ENCODE peak calls at places on chromosomes 16 and 17, in eight cellular contexts. O is OCI-LY7, Y is heart left ventricle, S is body of pancreas, P is foreskin fibroblast, A is prostate gland, Q is BJ, L is cardiac fibroblast. E is an unnamed sample.

GRCh38 chr17:80025796-80026195 is 9.9 kb downstream of the TBC1D16 start:
- DNase-seq in O (no peak), Y (no peak), S (no peak), P (no peak), A (no peak), Q (no peak), L (peak; percentile 11), E (no peak)

GRCh38 chr16:66026931-66027330 is 339.6 kb upstream of the CDH5 start:
- DNase-seq in O (no peak), Y (no peak), S (no peak), P (peak; percentile 34), A (no peak), Q (no peak), L (no peak), E (no peak)

GRCh38 chr17:66367112-66367511 is 64.7 kb downstream of the PRKCA start:
- DNase-seq in O (no peak), Y (no peak), S (peak; percentile 41), P (no peak), A (no peak), Q (no peak), L (no peak), E (no peak)

GRCh38 chr17:63702616-63703015 is 2.7 kb upstream of the LIMD2 start:
- DNase-seq in O (no peak), Y (no peak), S (no peak), P (no peak), A (no peak), Q (no peak), L (no peak), E (no peak)

GRCh38 chr17:61402978-61403845 is 3.6 kb downstream of the TBX2 start:
- DNase-seq in O (no peak), Y (peak; percentile 69), S (no peak), P (peak; percentile 70), A (no peak), Q (no peak), L (peak; percentile 62), E (no peak)

GRCh38 chr17:74192950-74193781 is 10.3 kb upstream of the RPL38 start:
- DNase-seq in O (no peak), Y (peak; percentile 79), S (peak; percentile 44), P (peak; percentile 43), A (peak; percentile 57), Q (no peak), L (peak; percentile 65), E (peak; percentile 69)

GRCh38 chr17:9658593-9659211 is 13.4 kb downstream of the USP43 start:
- DNase-seq in O (no peak), Y (no peak), S (no peak), P (peak; percentile 52), A (no peak), Q (peak; percentile 70), L (no peak), E (no peak)

GRCh38 chr17:45908460-45908859 is 14.1 kb downstream of the MAPT start:
- DNase-seq in O (no peak), Y (no peak), S (no peak), P (no peak), A (no peak), Q (no peak), L (no peak), E (no peak)

GRCh38 chr17:40520991-40521453 is 19.6 kb upstream of the TNS4 start:
- DNase-seq in O (no peak), Y (no peak), S (no peak), P (no peak), A (no peak), Q (no peak), L (no peak), E (no peak)

GRCh38 chr17:2412561-2413021 is 11.7 kb upstream of the MNT start:
- DNase-seq in O (no peak), Y (no peak), S (peak; percentile 91), P (peak; percentile 82), A (no peak), Q (no peak), L (peak; percentile 42), E (no peak)

GRCh38 chr16:89670496-89671431 is 13.1 kb downstream of the SPATA33 start:
- DNase-seq in O (no peak), Y (no peak), S (no peak), P (peak; percentile 61), A (no peak), Q (no peak), L (peak; percentile 48), E (no peak)

GRCh38 chr16:14300631-14301149 is 229.6 kb downstream of the MRTFB start:
- DNase-seq in O (peak; percentile 86), Y (peak; percentile 77), S (peak; percentile 87), P (peak; percentile 92), A (peak; percentile 74), Q (no peak), L (peak; percentile 90), E (peak; percentile 60)

GRCh38 chr17:39239640-39240314 is 14.0 kb upstream of the STAC2 start:
- DNase-seq in O (peak; percentile 89), Y (peak; percentile 64), S (peak; percentile 72), P (no peak), A (no peak), Q (no peak), L (no peak), E (no peak)

GRCh38 chr16:1134776-1135458 is 18.0 kb upstream of the CACNA1H start:
- DNase-seq in O (no peak), Y (no peak), S (peak; percentile 53), P (no peak), A (no peak), Q (no peak), L (no peak), E (no peak)

GRCh38 chr17:80849119-80849518 is 142.5 kb upstream of the CHMP6 start:
- DNase-seq in O (no peak), Y (no peak), S (no peak), P (no peak), A (no peak), Q (no peak), L (no peak), E (no peak)

GRCh38 chr16:762595-763268 is 2.2 kb downstream of the MSLN start:
- DNase-seq in O (no peak), Y (no peak), S (no peak), P (no peak), A (no peak), Q (no peak), L (no peak), E (no peak)

GRCh38 chr17:34566873-34567272 is 12.5 kb upstream of the TMEM132E start:
- DNase-seq in O (no peak), Y (no peak), S (no peak), P (no peak), A (no peak), Q (no peak), L (no peak), E (no peak)

GRCh38 chr17:34565715-34566114 is 13.7 kb upstream of the TMEM132E start:
- DNase-seq in O (no peak), Y (no peak), S (no peak), P (no peak), A (no peak), Q (no peak), L (no peak), E (no peak)

GRCh38 chr17:34561328-34561727 is 18.1 kb upstream of the TMEM132E start:
- DNase-seq in O (no peak), Y (no peak), S (no peak), P (no peak), A (no peak), Q (no peak), L (no peak), E (no peak)

GRCh38 chr17:34566201-34566600 is 13.2 kb upstream of the TMEM132E start:
- DNase-seq in O (no peak), Y (no peak), S (no peak), P (no peak), A (no peak), Q (no peak), L (no peak), E (no peak)

DNA sequence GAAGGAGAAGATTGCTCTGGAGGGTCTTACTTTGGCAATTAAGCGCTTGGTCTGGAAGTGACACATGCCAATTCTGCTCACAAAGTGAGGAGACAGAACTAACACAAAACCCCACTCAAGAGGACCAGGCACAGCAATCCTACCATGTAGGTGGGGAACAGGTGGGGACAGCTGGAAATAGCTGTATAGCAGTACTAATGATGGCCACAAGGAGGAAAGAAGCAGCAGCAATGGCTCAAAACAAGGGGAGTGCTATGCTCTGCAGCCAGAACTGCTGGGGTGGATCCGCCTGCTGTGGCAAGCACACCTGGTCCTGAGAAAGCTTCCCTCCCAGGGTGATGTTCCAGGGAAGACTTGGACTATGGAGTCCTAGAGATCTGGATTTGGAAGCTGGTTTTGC is 17.0 kb upstream of the TMEM132E start:
- DNase-seq in O (peak; percentile 24), Y (no peak), S (no peak), P (no peak), A (no peak), Q (no peak), L (no peak), E (no peak)
- TF ChIP-seq CTCF in O (peak; percentile 52), Y (peak; percentile 36), S (no peak), P (peak; percentile 9), A (no peak), Q (peak; percentile 30), L (peak; percentile 30), E (peak; percentile 14)

DNA sequence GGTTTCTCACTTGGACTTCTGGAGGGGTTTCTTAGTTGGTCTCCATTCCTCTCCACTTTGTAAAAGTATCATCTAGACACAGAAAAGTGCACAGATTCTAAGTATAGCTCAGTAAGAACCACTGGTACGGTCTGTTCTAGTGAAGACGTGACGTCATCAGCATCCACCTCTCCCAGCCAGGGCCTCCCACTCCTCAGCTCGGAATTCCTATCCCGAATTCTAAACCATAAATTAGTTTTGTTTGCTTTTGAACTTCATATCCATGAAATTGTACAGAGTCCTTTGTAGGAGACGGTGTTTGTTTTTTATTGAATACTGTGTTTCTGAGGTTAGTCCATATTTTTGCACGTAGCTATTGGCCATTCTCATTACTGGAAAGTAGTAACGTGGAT is 25.5 kb downstream of the FOXK2 start:
- DNase-seq in O (no peak), Y (no peak), S (no peak), P (no peak), A (no peak), Q (no peak), L (peak; percentile 44), E (no peak)
- H3K4me3 ChIP-seq in O (no peak overlapping the region), Y (peak overlapping the region; percentile 43), S (no peak overlapping the region), P (no peak overlapping the region), A (no peak overlapping the region), Q (no peak overlapping the region), L (no peak overlapping the region), E (no peak overlapping the region)

DNA sequence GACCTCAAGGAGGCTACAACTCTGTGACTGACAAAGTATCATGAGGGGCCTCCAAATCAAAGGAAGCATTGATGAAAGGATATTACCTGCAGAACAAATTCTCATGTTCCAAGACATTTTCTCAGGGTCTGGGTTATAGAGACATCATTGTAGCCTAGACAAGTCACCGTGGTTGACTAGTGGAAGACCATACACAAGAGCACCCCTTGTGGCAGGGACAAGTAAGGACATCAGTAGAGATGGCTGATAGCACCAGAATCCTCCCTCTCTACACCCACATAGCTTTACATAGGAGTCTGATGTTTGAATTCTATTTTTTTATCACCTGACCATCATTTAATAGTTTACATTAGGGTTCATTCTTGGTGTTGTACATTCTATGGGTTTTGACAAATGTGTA is 32.5 kb upstream of the CDH8 start:
- DNase-seq in O (peak; percentile 29), Y (no peak), S (no peak), P (no peak), A (no peak), Q (no peak), L (peak; percentile 0), E (no peak)
- TF ChIP-seq CTCF in O (peak; percentile 75), Y (no peak), S (no peak), P (no peak), A (no peak), Q (peak; percentile 3), L (peak; percentile 16), E (no peak)

DNA sequence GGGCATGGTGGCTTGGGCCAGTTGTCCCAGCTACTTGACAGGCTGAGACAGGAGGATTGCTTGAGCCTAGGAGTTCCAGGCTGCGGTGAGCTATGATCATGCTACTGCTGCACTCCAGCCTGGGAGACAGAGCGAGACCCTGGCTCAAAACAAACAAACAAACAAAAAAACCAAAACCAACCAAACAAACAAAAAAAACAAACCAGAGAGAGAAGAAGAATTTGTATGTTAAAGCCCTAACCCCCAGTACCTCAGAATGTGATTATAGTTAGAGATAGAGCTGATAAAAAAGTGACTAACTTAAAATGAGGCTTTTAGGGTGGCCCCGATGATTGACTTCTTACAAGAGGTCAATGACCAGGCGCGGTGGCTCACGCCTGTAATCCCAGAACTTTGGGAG is 1.7 kb upstream of the MMP25 start:
- DNase-seq in O (no peak), Y (no peak), S (no peak), P (no peak), A (no peak), Q (no peak), L (no peak), E (no peak)
- H3K4me3 ChIP-seq in O (no peak overlapping the region), Y (no peak overlapping the region), S (no peak overlapping the region), P (no peak overlapping the region), A (no peak overlapping the region), Q (no peak overlapping the region), L (no peak overlapping the region), E (no peak overlapping the region)

E was measured in LNCaP clone FGC.